ENCODE peak calls at places on chromosomes 12 and 14, in five cellular contexts. G, A, X, I and U are unnamed samples.

GRCh38 chr12:5027436-5027835 is 16.2 kb upstream of the KCNA5 start:
- DNase-seq in G (no peak), A (no peak), X (no peak), I (no peak), U (no peak)

GRCh38 chr14:53946404-53947400 is 9.9 kb downstream of the BMP4 start:
- DNase-seq in G (no peak), A (no peak), X (peak; percentile 61), I (no peak), U (no peak)

GRCh38 chr14:46653031-46653775 is 1.6 kb upstream of the RPL10L start:
- DNase-seq in G (no peak), A (no peak), X (no peak), I (no peak), U (no peak)

GRCh38 chr14:64561631-64562030 is 11.9 kb downstream of the PPP1R36 start:
- DNase-seq in G (no peak), A (no peak), X (no peak), I (no peak), U (no peak)

GRCh38 chr14:95073947-95074346 is 83.4 kb downstream of the DICER1 start:
- DNase-seq in G (no peak), A (no peak), X (no peak), I (no peak), U (no peak)

GRCh38 chr14:90893028-90893427 is 76.8 kb upstream of the TTC7B start:
- DNase-seq in G (no peak), A (no peak), X (no peak), I (no peak), U (no peak)

GRCh38 chr14:88496414-88496813 is 58.4 kb downstream of the PTPN21 start:
- DNase-seq in G (no peak), A (no peak), X (no peak), I (no peak), U (no peak)

GRCh38 chr14:52412426-52412825 is 98.3 kb downstream of the PTGER2 start:
- DNase-seq in G (no peak), A (no peak), X (no peak), I (no peak), U (no peak)

GRCh38 chr14:57068511-57068910 is 200.2 kb downstream of the EXOC5 start:
- DNase-seq in G (no peak), A (no peak), X (no peak), I (no peak), U (no peak)

GRCh38 chr14:43449291-43449690 is 1057.8 kb downstream of the FSCB start:
- DNase-seq in G (no peak), A (no peak), X (no peak), I (no peak), U (no peak)

GRCh38 chr12:121465921-121466799 is 66.2 kb downstream of the RNF34 start:
- DNase-seq in G (no peak), A (no peak), X (no peak), I (peak; percentile 30), U (no peak)

GRCh38 chr12:6207254-6207942 is 7.2 kb downstream of the CD9 start:
- DNase-seq in G (no peak), A (no peak), X (no peak), I (no peak), U (no peak)

GRCh38 chr12:132866251-132866828 is 21.1 kb downstream of the CHFR start:
- DNase-seq in G (no peak), A (no peak), X (no peak), I (no peak), U (no peak)

GRCh38 chr12:57475271-57476161 is 4.2 kb downstream of the ARHGAP9 start:
- DNase-seq in G (no peak), A (peak; percentile 79), X (no peak), I (peak; percentile 48), U (no peak)

GRCh38 chr12:66735275-66735674 is 56.4 kb upstream of the GRIP1 start:
- DNase-seq in G (no peak), A (no peak), X (no peak), I (no peak), U (no peak)

DNA sequence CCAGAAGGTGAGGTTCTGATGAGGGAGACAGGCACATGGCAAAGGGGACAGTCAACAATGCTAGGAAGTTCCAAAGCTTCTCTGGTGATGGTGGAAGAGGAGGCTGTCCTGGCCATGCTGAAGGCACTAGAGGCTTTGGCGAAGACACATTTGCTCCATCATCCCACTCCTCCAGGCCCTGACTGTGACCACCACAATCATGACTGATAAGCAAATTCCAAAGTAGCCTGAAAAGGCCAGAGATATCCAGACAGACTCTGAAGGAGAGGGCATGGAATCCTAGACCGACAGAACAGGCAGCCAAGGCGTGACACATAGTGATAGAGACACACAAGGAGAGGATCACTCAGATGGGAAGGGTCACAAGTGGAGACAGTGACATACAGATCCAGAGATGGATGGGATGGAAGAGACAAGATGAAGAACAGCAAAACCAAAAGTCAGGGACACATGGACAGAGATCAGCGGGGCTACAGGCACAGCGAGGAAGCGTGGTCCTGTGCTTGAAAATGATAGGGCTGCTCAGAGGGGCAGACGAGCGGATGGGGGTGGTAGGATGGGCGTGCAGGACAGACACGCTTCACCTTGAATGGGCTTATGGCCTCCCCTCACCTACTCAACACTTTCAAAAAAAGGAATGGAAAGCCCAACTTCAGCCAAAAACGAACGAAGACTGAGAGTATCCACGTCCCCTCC is 1.3 kb downstream of the ZFHX2 start:
- DNase-seq in G (no peak), A (no peak), X (no peak), I (no peak), U (no peak)
- TF ChIP-seq POLR2A in G (no peak), A (no peak), X (no peak), I (no peak), U (no peak)

DNA sequence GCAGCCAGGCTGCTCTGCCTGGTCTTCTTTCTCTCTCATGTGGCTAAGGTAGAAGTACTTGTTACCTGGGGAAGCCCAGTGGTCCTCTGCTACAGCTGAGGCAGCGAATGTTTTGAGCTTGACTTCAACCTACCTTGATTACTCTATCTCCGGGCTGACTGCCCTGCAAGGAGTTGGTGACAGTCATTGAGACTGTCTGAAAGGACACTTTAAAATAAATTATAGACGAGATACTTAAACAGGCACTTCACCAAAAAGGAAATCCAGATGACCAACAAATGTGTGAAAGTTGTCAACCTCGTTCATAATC is 474 bp upstream of the CIT start:
- DNase-seq in G (no peak), A (no peak), X (no peak), I (no peak), U (no peak)
- H3K4me3 ChIP-seq in G (peak overlapping the region; percentile 95), A (peak overlapping the region; percentile 71), X (peak overlapping the region; percentile 55), I (no peak overlapping the region), U (peak overlapping the region; percentile 78)

GRCh38 chr12:42144424-42145196 is at the start of gene GXYLT1:
- DNase-seq in G (peak; percentile 88), A (peak; percentile 95), X (peak; percentile 90), I (peak; percentile 93), U (peak; percentile 90)
- TF ChIP-seq POLR2A in G (peak; percentile 56), A (no peak), X (peak; percentile 64), I (peak; percentile 87), U (peak; percentile 88)

DNA sequence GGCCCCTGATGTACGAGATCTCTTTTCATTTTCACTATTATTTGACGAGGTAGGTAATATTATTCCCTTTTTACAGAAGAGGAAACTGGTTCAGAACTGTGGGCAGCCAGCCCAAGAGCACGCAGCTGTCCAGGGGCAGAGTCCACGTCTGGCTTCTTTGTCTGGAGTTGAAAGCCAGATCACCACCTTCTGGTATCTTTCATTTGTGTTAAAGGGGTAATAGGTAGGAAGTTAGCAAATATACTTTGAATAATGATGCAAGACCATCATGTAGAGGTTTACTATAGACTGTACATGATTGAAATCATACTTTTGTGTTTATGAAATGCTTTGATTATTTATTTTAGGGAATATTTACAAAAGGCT is 144.1 kb upstream of the AMIGO2 start:
- DNase-seq in G (no peak), A (no peak), X (peak; percentile 64), I (peak; percentile 70), U (no peak)
- H3K4me3 ChIP-seq in G (no peak overlapping the region), A (no peak overlapping the region), X (no peak overlapping the region), I (no peak overlapping the region), U (no peak overlapping the region)

GRCh38 chr14:71597955-71598659 is 334.1 kb upstream of the RGS6 start:
- DNase-seq in G (no peak), A (no peak), X (no peak), I (no peak), U (no peak)
- TF ChIP-seq POLR2A in G (no peak), A (no peak), X (no peak), I (no peak), U (no peak)

DNA sequence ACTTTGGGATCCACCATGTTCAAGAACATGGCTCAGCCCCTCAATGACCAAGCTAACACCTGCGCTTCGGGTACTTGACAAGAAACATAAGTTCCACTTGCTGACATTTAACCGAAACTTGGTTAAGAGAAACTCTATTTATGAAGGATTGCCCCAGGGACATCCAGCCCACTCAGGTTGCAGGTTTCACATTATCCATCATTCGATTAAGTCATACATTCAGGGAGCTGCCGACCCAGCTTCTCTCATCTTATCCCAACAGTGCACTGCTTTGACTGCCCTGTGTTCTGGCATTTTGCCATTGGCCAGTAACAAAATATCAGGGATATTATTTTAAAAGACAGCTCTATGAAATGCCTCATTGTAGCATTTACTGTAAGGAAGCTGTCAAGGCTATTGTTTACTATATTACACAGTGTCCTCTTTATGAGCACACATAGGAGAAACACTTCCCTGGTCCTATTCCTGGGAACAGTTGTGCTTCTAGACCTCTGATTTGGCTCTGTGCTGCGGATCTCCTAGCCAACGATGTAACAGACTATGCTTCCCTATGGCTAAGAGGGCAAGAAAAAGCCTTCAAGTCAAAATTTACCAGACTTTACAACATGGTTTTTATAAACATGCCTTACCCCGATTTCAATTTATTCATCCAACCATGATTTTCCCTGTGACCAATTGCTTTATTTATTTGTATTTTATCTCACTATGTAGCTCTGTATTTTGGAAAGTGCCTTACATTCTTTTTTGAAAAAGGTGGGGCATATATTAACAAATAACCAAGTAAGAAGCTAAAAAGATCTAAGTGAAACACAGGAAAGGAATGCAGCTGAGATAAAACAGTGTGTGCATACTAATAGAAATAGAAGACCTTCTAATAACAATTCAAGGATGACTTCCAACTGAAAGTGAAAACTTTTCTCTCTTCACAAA is 109.3 kb downstream of the ITPR2 start:
- DNase-seq in G (no peak), A (no peak), X (no peak), I (no peak), U (no peak)
- H3K4me3 ChIP-seq in G (no peak overlapping the region), A (peak overlapping the region; percentile 16), X (no peak overlapping the region), I (no peak overlapping the region), U (no peak overlapping the region)

GRCh38 chr12:2034633-2035420 is 18.0 kb upstream of the CACNA1C start:
- DNase-seq in G (peak; percentile 60), A (peak; percentile 94), X (peak; percentile 89), I (peak; percentile 90), U (peak; percentile 61)
- TF ChIP-seq POLR2A in G (peak; percentile 67), A (no peak), X (no peak), I (no peak), U (no peak)

DNA sequence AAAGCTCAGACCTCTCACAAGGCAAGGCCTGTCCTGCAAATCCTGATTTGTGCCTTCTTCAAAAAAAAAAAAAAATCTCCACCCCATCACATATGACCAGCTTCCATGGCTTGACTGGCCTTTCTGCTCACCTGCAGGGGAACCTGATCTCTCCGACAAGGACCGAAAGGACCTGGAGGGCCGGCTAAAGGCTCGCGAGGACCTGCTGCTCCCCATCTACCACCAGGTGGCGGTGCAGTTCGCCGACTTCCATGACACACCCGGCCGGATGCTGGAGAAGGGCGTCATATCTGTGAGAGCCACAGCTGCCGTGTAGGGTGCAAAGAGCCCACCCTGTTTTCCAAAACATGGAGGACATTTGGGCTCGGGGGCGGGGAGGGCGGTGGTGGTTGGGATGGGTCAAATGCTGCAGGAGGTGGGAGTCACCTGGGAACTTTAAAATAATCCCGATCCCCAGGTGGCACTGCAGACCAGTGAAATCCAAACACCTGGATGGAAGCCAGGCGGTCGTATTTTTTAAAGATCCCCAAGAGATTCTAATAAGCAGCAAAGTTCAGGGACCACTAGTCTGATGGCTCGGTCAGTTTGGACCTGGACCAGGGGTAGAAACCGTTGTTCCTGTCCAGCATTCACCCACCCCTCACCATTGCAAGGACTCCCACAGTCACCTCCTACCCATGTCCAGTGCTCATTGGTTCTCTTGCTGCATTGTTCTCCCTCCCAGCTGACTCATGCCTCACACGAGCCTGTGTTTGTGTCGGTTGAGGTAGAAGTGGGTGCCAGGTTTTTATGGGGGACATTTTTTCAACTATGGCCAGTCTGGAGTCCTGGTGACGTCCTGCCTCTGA is 44.8 kb downstream of the FOXN4 start:
- DNase-seq in G (peak; percentile 77), A (peak; percentile 90), X (peak; percentile 77), I (peak; percentile 73), U (no peak)
- H3K4me3 ChIP-seq in G (no peak overlapping the region), A (no peak overlapping the region), X (no peak overlapping the region), I (no peak overlapping the region), U (no peak overlapping the region)